ENCODE peak calls at places on chromosomes 5 and 9, in four cellular contexts. Q is NCI-H1092, Y is SHP77, T is iris pigment epithelial cell. D is an unnamed sample.

GRCh38 chr9:76115396-76115795 is 224.9 kb downstream of the PCSK5 start:
- DNase-seq in T (no peak), Y (no peak), Q (no peak), D (no peak)

GRCh38 chr5:39501403-39501802 is 76.6 kb upstream of the DAB2 start:
- DNase-seq in Y (peak), Q (no peak), T (peak), D (peak)

GRCh38 chr9:2179557-2179956 is 164.4 kb downstream of the SMARCA2 start:
- DNase-seq in Y (no peak), Q (no peak), T (no peak), D (no peak)

GRCh38 chr5:180605554-180606214 is 14.4 kb upstream of the SCGB3A1 start:
- DNase-seq in T (peak), Q (peak), Y (peak), D (peak)

GRCh38 chr5:138632900-138633489 is 57.8 kb upstream of the HSPA9 start:
- DNase-seq in Q (no peak), T (peak), Y (peak), D (no peak)

GRCh38 chr9:79623799-79624721 is 52.3 kb downstream of the TLE4 start:
- DNase-seq in Y (peak), Q (no peak), T (no peak), D (no peak)

GRCh38 chr9:72951043-72951442 is 1.8 kb downstream of the ALDH1A1 start:
- DNase-seq in Y (no peak), Q (no peak), T (no peak), D (no peak)

GRCh38 chr9:131222460-131222859 is 53.9 kb downstream of the FAM78A start:
- DNase-seq in Q (no peak), Y (no peak), T (no peak), D (no peak)

GRCh38 chr9:131870156-131870555 is 130.3 kb upstream of the RAPGEF1 start:
- DNase-seq in Y (no peak), Q (no peak), T (no peak), D (no peak)

GRCh38 chr5:82336566-82337351 is 58.6 kb upstream of the RPS23 start:
- DNase-seq in Y (no peak), T (no peak), Q (no peak), D (peak)

GRCh38 chr9:130465383-130466096 is 20.8 kb downstream of the ASS1 start:
- DNase-seq in Q (no peak), Y (no peak), T (no peak), D (no peak)

GRCh38 chr5:30414078-30414477 is 779.4 kb upstream of the CDH6 start:
- DNase-seq in T (no peak), Q (no peak), Y (no peak), D (no peak)

GRCh38 chr9:135147938-135148337 is 60.5 kb downstream of the OLFM1 start:
- DNase-seq in Y (no peak), Q (no peak), T (no peak), D (no peak)

GRCh38 chr5:78555870-78556269 is 92.7 kb downstream of the LHFPL2 start:
- DNase-seq in T (no peak), Q (no peak), Y (no peak), D (no peak)

GRCh38 chr5:143525176-143525575 is 121.7 kb upstream of the NR3C1 start:
- DNase-seq in T (no peak), Q (no peak), Y (no peak), D (no peak)

GRCh38 chr5:132065951-132066701 is 5.7 kb downstream of the IL3 start:
- DNase-seq in Q (no peak), Y (no peak), T (no peak), D (no peak)

GRCh38 chr9:134174073-134174449 is 9.7 kb upstream of the RNU6ATAC start:
- DNase-seq in Y (no peak), Q (no peak), T (no peak), D (no peak)

GRCh38 chr5:62310426-62311105 is 4.6 kb downstream of the KIF2A start:
- DNase-seq in Y (no peak), T (no peak), Q (no peak), D (no peak)

GRCh38 chr5:22249209-22249608 is 603.9 kb downstream of the CDH12 start:
- DNase-seq in T (no peak), Y (no peak), Q (no peak), D (no peak)

GRCh38 chr5:168287362-168287761 is 4.1 kb upstream of the WWC1 start:
- DNase-seq in T (no peak), Y (no peak), Q (no peak), D (no peak)

GRCh38 chr5:124061663-124062062 is 549.7 kb downstream of the CSNK1G3 start:
- DNase-seq in Q (peak), Y (peak), T (peak), D (peak)

GRCh38 chr9:134483361-134484184 is 157.3 kb downstream of the RXRA start:
- DNase-seq in Q (no peak), Y (no peak), T (no peak), D (no peak)

GRCh38 chr5:164224772-164225171 is 719.4 kb downstream of the MAT2B start:
- DNase-seq in T (no peak), Q (no peak), Y (no peak), D (no peak)

GRCh38 chr5:7405277-7405676 is 9.3 kb downstream of the ADCY2 start:
- DNase-seq in Q (no peak), Y (peak), T (no peak), D (no peak)

GRCh38 chr5:77679791-77680190 is 41.3 kb upstream of the OTP start:
- DNase-seq in Q (no peak), T (peak), Y (no peak), D (no peak)

GRCh38 chr5:115815006-115815692 is 1.3 kb downstream of the CDO1 start:
- DNase-seq in Q (no peak), T (no peak), Y (no peak), D (no peak)

GRCh38 chr5:38809388-38810359 is 36.1 kb upstream of the OSMR start:
- DNase-seq in T (peak), Y (peak), Q (peak), D (peak)

D was measured in NCI-H446.